ENCODE peak calls at places on chromosome 12, in six cellular contexts. O is HepG2, G is K562, V is transverse colon, A is suprapubic skin, R is esophagus muscularis mucosa. L is an unnamed sample.

GRCh38 chr12:107475900-107476299 is 209.7 kb upstream of the PWP1 start:
- DNase-seq in O (no peak), G (no peak), V (no peak), A (no peak), R (no peak), L (no peak)

GRCh38 chr12:2397356-2398045 is 344.7 kb downstream of the CACNA1C start:
- DNase-seq in O (peak; percentile 11), G (no peak), V (no peak), A (no peak), R (no peak), L (no peak)

GRCh38 chr12:112025808-112026375 is 12.7 kb downstream of the ERP29 start:
- DNase-seq in O (no peak), G (no peak), V (no peak), A (no peak), R (no peak), L (no peak)

GRCh38 chr12:113422030-113422900 is at the start of gene SDSL:
- DNase-seq in O (peak; percentile 48), G (peak; percentile 84), V (peak; percentile 74), A (no peak), R (peak; percentile 95), L (peak; percentile 73)

GRCh38 chr12:65779091-65779642 is 45.1 kb upstream of the HMGA2 start:
- DNase-seq in O (no peak), G (no peak), V (no peak), A (no peak), R (peak; percentile 31), L (no peak)

GRCh38 chr12:57268264-57268663 is 17.3 kb upstream of the STAC3 start:
- DNase-seq in O (no peak), G (no peak), V (no peak), A (no peak), R (no peak), L (no peak)

GRCh38 chr12:16393126-16393525 is 45.7 kb downstream of the MGST1 start:
- DNase-seq in O (no peak), G (no peak), V (no peak), A (no peak), R (no peak), L (no peak)

GRCh38 chr12:71556881-71557280 is 106.8 kb downstream of the ZFC3H1 start:
- DNase-seq in O (peak; percentile 18), G (no peak), V (no peak), A (no peak), R (no peak), L (no peak)

GRCh38 chr12:117032593-117033381 is 66.4 kb downstream of the TESC start:
- DNase-seq in O (no peak), G (no peak), V (no peak), A (peak; percentile 74), R (no peak), L (peak; percentile 25)
- H3K4me1 ChIP-seq in O (no peaks in the 10 kb centered on the region), G (peaks cover 35% of the 10 kb centered on the region), V (peaks cover 4% of the 10 kb centered on the region), A (peaks cover 9% of the 10 kb centered on the region), R (peaks cover 27% of the 10 kb centered on the region), L (peaks cover 42% of the 10 kb centered on the region)

DNA sequence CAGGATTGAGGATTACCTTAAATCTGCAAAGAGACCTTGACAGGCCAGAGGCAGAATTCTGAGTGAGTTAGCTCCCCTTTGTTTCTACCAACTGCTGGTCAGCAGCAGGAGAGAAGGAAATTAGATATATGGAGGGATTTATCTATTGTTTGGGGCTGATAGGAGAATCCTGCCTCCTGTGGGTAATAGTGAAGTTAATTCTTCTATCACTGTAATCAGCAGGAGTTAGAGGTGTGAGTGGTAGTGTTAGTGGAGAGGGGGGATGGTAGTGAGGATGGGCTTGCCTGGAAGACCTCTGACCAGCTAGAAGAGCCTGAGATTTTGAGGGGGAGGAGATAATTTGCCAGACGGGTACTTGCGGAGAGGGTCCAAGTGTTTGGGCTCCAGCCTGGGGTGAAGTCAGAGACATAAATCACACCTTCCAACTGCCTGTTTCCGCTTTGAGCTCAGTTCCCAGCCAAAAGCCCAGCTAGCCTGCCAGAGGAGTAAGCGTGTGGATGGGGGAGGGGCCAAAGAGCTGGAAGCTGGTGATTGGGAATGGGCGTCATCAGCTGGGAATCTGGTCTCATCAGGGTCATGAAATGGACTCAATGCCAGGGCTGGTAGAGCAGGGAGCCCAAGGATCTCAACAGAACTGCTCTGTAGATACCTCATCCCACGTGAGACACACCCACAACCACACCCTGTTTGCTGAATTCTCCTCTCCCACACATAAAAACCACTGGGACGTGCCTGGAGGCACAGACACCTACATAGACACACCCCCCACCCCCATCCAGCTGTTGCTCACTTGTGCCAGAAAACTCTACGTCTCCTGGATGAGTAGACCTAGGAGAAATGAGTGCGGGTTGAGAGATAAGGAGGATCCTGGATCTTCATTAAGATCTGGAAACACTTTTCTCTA is 13.1 kb upstream of the ITGA5 start:
- DNase-seq in O (no peak), G (peak; percentile 89), V (peak; percentile 66), A (peak; percentile 86), R (no peak), L (peak; percentile 46)
- TF ChIP-seq POLR2AphosphoS5 in O (no peak), G (peak; percentile 47), V (peak; percentile 31), A (no peak), R (peak; percentile 81), L (peak; percentile 68)

GRCh38 chr12:64142784-64143183 is 79.3 kb downstream of the KICS2 start:
- DNase-seq in O (no peak), G (no peak), V (no peak), A (no peak), R (no peak), L (no peak)

GRCh38 chr12:64137117-64137516 is 85.0 kb downstream of the KICS2 start:
- DNase-seq in O (no peak), G (no peak), V (no peak), A (no peak), R (no peak), L (no peak)

GRCh38 chr12:64145226-64145625 is 76.9 kb downstream of the KICS2 start:
- DNase-seq in O (no peak), G (no peak), V (no peak), A (no peak), R (no peak), L (no peak)

GRCh38 chr12:64147011-64147671 is 75.0 kb downstream of the KICS2 start:
- DNase-seq in O (no peak), G (no peak), V (no peak), A (no peak), R (no peak), L (no peak)

GRCh38 chr12:64142382-64142781 is 79.7 kb downstream of the KICS2 start:
- DNase-seq in O (no peak), G (no peak), V (no peak), A (no peak), R (no peak), L (no peak)
- TF ChIP-seq EP300 in O (no peak), G (no peak), V (no peak), A (no peak), R (no peak), L (no peak)

GRCh38 chr12:124380793-124381453 is 86.0 kb downstream of the RFLNA start:
- DNase-seq in O (no peak), G (no peak), V (no peak), A (no peak), R (no peak), L (no peak)
- H3K4me1 ChIP-seq in O (no peaks in the 10 kb centered on the region), G (peaks cover 15% of the 10 kb centered on the region), V (peaks cover 29% of the 10 kb centered on the region), A (peaks cover 55% of the 10 kb centered on the region), R (peaks cover 62% of the 10 kb centered on the region), L (peaks cover 70% of the 10 kb centered on the region)

DNA sequence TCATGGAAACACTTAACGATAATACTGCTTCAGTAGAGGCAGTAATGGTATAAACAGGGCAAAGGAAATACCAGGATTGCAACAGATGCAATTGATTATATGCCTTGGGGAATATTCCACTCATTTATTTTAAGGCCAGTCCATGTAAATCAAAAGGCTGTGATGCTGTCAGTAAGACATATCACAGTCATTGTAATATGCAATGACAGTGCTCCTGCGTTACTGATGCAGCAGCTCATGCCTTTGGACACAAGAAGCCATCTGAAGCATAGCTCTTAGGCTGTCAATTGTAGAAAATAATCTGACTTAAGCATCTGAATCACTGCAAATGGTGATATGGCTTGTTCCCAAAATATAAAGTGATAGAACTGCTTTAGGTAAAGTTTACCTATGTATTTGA is 674.8 kb downstream of the TMTC2 start:
- DNase-seq in O (no peak), G (no peak), V (no peak), A (no peak), R (no peak), L (no peak)
- TF ChIP-seq POLR2AphosphoS5 in O (no peak), G (no peak), V (no peak), A (no peak), R (no peak), L (no peak)